ENCODE peak calls at places on chromosomes 13 and 19, in eight cellular contexts. S is ovary; T is lower lobe of right lung; H is thoracic aorta; N is substantia nigra; C is tibial artery; Z is CD4-positive, alpha-beta T cell; K is body of pancreas. V is an unnamed sample.

GRCh38 chr19:18741566-18742121 is 49.5 kb downstream of the COMP start:
- DNase-seq in S (peak), T (peak), H (no peak), N (peak), C (no peak), Z (no peak), K (peak), V (no peak)

GRCh38 chr19:21434967-21435544 is 38.1 kb downstream of the ZNF493 start:
- DNase-seq in S (no peak), T (no peak), H (no peak), N (no peak), C (no peak), Z (no peak), K (peak), V (no peak)

GRCh38 chr13:23969672-23970071 is 72.4 kb upstream of the C1QTNF9B start:
- DNase-seq in S (no peak), T (no peak), H (no peak), N (no peak), C (no peak), Z (no peak), K (no peak), V (no peak)

GRCh38 chr13:21638319-21639282 is 32.3 kb upstream of the FGF9 start:
- DNase-seq in S (no peak), T (no peak), H (no peak), N (no peak), C (no peak), Z (no peak), K (peak), V (peak)

GRCh38 chr13:21529102-21529893 is 70.2 kb upstream of the ZDHHC20 start:
- DNase-seq in S (no peak), T (no peak), H (no peak), N (no peak), C (no peak), Z (no peak), K (no peak), V (no peak)

GRCh38 chr19:52270266-52270885 is 989 bp downstream of the ZNF766 start:
- DNase-seq in S (no peak), T (no peak), H (no peak), N (peak), C (no peak), Z (no peak), K (peak), V (no peak)

GRCh38 chr19:3982701-3983541 is 2.3 kb downstream of the EEF2 start:
- DNase-seq in S (peak), T (no peak), H (no peak), N (no peak), C (peak), Z (no peak), K (no peak), V (no peak)

GRCh38 chr13:50732712-50733111 is 110.8 kb downstream of the DLEU7 start:
- DNase-seq in S (no peak), T (no peak), H (no peak), N (no peak), C (no peak), Z (no peak), K (no peak), V (no peak)

GRCh38 chr13:21413013-21413412 is 46.1 kb downstream of the ZDHHC20 start:
- DNase-seq in S (no peak), T (no peak), H (no peak), N (no peak), C (no peak), Z (no peak), K (no peak), V (no peak)

GRCh38 chr13:101838305-101838835 is 385.9 kb downstream of the ITGBL1 start:
- DNase-seq in S (no peak), T (no peak), H (no peak), N (no peak), C (no peak), Z (no peak), K (no peak), V (no peak)

GRCh38 chr13:33345842-33346241 is 60.3 kb upstream of the STARD13 start:
- DNase-seq in S (no peak), T (no peak), H (no peak), N (no peak), C (no peak), Z (no peak), K (no peak), V (no peak)
- H3K27ac ChIP-seq in S (no peak), T (no peak), H (no peak), N (no peak), C (no peak), Z (no peak), K (no peak), V (no peak)

GRCh38 chr19:39381910-39382611 is 8.8 kb downstream of the PAF1 start:
- DNase-seq in S (no peak), T (no peak), H (no peak), N (no peak), C (no peak), Z (no peak), K (no peak), V (no peak)

GRCh38 chr19:39380521-39381502 is 10.1 kb downstream of the PAF1 start:
- DNase-seq in S (no peak), T (no peak), H (no peak), N (no peak), C (no peak), Z (no peak), K (no peak), V (no peak)

GRCh38 chr19:39379865-39380399 is 11.0 kb downstream of the PAF1 start:
- DNase-seq in S (no peak), T (no peak), H (no peak), N (no peak), C (no peak), Z (no peak), K (no peak), V (no peak)

GRCh38 chr19:39375929-39376328 is 15.0 kb downstream of the PAF1 start:
- DNase-seq in S (no peak), T (no peak), H (no peak), N (no peak), C (no peak), Z (no peak), K (no peak), V (no peak)

DNA sequence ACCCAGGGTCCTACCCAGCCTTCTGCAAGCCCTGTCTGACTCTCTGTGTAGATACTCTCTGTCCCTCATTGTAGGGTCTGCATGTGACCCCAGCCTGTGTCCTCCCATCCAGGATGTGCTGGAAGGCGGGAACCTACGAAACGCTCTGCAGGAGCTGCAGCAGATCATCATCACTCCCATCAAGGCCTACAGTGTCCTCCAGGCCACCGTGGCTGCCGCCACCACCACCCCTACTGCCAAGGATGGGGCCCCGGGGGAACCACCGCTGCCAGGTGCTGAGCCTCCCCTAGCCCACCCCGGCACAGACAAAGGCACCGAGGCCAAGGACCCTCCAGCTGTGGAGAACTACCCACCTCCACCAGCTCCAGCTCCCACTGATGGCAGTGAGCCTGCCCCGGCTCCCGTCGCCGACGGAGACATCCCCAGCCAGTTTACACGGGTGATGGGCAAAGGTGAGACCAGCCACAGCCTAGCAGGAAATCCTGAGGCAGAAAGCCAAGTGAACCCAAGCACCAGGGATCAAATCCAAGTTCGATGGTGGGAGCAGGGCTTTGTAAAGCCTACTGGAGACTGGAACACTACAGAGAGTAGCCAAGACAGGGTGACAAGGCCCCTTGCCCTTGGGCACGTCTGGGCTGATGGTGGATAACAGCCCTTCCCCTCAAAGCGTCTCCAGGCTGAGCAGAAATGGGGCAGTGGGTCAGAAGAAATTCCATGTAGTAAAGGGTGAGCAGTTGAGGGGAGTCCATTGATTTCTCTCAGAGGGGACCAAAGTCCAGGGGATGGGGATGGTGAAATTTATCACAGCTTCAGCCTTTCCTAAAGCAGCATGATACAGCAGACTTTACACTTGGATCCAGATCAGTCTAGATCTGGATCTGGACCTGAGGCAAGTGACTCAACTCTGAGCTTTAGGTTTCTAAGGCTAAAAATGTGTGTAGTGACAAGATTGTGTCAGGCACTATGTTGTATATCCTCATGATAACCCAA is 13.2 kb downstream of the PAF1 start:
- DNase-seq in S (no peak), T (no peak), H (no peak), N (no peak), C (no peak), Z (no peak), K (no peak), V (no peak)
- H3K27ac ChIP-seq in S (no peak), T (no peak), H (no peak), N (no peak), C (no peak), Z (no peak), K (no peak), V (no peak)

DNA sequence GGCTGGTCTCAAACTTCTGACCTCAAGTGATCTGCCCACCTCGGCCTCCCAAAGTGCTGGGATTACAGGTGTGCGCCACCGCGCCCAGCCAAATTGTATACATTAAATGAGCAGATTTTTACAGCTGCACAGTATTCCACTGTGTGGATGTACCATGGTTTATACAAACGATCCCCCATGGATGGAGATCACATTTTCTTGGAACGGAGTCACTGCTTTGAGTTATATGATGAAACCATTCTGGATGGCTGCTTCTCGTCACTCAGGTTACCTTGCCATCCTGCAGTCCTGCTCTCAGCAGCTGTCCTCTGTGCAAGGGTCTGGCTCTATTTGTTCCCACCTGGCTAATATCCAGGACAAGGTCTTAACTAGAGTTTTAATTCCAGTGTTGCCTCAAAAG is 39.1 kb upstream of the SLC15A1 start:
- DNase-seq in S (no peak), T (no peak), H (no peak), N (no peak), C (no peak), Z (no peak), K (no peak), V (no peak)
- H3K27ac ChIP-seq in S (no peak), T (no peak), H (no peak), N (no peak), C (no peak), Z (no peak), K (no peak), V (no peak)

GRCh38 chr19:8319807-8320520 is 1.2 kb downstream of the NDUFA7 start:
- DNase-seq in S (no peak), T (no peak), H (no peak), N (no peak), C (no peak), Z (no peak), K (no peak), V (no peak)
- H3K27ac ChIP-seq in S (no peak), T (peak), H (no peak), N (no peak), C (peak), Z (peak), K (peak), V (peak)

DNA sequence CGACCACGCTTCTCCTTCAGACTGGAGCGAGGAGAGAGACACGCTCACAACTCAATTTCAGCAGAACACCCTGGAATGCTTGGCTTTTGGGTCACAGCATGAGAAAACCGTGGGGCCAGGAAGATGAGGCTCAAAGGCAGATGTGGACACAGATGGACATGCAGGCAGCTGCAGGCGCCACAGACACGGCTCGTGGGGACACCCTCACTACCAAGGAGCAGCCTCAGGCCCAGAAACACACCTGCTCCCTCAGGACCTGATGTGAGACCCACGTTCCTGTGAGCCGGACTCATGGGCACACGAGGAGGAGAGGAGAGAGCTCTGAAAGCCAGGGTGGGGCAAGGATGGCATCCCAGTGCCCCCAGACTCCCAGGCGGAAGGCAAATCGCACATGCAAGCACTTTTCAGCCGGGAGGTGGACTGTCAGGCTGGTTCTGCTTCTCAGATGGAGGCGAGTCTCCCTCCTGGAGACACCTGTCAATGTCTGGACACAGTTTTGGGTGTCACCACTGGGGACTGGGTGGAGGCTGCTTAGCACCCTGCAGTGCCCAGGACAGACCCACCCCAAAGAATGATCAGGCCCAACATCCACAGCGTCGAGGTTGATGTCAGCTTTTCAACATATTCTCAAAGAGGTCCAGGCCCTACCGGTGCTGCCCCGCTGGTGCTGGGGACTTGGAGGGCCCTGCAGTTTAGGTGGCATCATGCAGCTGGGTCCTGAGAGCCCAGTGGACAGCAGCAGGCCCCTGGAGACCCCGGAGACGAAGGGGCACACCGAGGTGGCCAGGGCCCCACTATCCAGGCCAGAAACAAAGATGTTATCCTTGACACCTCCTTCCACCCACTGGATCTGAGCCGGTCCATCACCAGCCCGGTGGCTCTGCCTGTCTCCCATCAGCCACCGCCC is 2.3 kb downstream of the ABHD17A start:
- DNase-seq in S (no peak), T (no peak), H (no peak), N (no peak), C (no peak), Z (no peak), K (no peak), V (no peak)
- H3K27ac ChIP-seq in S (no peak), T (peak), H (peak), N (peak), C (no peak), Z (peak), K (peak), V (no peak)

DNA sequence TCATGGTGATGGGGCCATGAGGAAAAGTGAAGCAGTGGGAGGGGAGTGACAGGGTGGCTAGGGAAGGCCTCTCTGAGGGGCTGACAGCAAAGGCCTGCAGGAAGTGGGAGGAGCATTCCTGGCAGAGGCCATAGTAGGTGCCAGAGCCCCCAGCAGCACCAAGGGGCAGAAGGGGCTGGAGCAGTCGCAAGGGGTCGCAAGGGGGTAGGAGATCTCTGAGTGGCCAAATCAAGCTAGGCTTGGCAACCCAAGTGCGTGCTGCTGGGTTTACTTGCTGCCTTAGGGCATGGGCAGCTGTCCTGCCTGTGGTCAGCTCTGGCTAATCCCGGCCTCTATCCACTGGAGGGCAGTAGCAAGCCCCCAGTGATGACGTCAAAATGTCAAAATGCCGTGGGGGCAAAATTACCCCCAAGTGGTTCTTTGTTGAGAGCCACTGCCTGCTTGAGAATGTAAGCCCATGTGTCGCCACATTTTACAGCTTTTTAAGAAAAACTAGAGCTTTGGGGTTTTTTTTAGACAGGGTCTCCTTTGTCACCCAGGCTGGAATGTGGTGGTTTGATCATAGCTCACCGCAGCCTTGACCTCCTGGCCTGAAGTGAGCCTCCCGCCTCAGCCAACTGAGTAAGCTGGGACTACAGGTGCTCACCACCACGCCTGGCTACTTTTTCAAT is 11.8 kb downstream of the CCDC97 start:
- DNase-seq in S (peak), T (no peak), H (no peak), N (no peak), C (no peak), Z (no peak), K (peak), V (no peak)
- H3K27ac ChIP-seq in S (peak), T (peak), H (peak), N (no peak), C (peak), Z (peak), K (no peak), V (no peak)

GRCh38 chr19:12953456-12954149 is 3.4 kb downstream of the GADD45GIP1 start:
- DNase-seq in S (no peak), T (no peak), H (no peak), N (no peak), C (no peak), Z (no peak), K (no peak), V (no peak)
- H3K27ac ChIP-seq in S (no peak), T (peak), H (peak), N (peak), C (peak), Z (no peak), K (peak), V (peak)

GRCh38 chr13:98060282-98060681 is 82.6 kb upstream of the FARP1 start:
- DNase-seq in S (no peak), T (no peak), H (no peak), N (no peak), C (no peak), Z (no peak), K (no peak), V (no peak)
- H3K27ac ChIP-seq in S (no peak), T (no peak), H (no peak), N (no peak), C (no peak), Z (no peak), K (no peak), V (no peak)

V was measured in MM.1S.